ENCODE peak calls at places on chromosomes 5 and 9, in four cellular contexts. One of them, this sample, is unnamed.

GRCh38 chr9:120692901-120693573 is 21.2 kb downstream of the MEGF9 start:
- DNase-seq in IMR-90: peak; percentile 74
- DNase-seq in endodermal cell: no peak
- DNase-seq in A549: no peak
- DNase-seq in this sample: peak; percentile 81

GRCh38 chr5:56669534-56670483 is 145.5 kb upstream of the MAP3K1 start:
- DNase-seq in endodermal cell: peak; percentile 56
- DNase-seq in IMR-90: peak; percentile 12
- DNase-seq in A549: no peak
- DNase-seq in this sample: peak; percentile 40

GRCh38 chr5:15966066-15966640 is 213.4 kb downstream of the MARCHF11 start:
- DNase-seq in IMR-90: peak; percentile 26
- DNase-seq in A549: no peak
- DNase-seq in endodermal cell: no peak
- DNase-seq in this sample: peak; percentile 50

GRCh38 chr5:139635606-139636206 is 12.4 kb upstream of the CXXC5 start:
- DNase-seq in endodermal cell: peak; percentile 82
- DNase-seq in IMR-90: peak; percentile 95
- DNase-seq in A549: peak; percentile 73
- DNase-seq in this sample: peak; percentile 98

GRCh38 chr9:77809552-77809951 is 161.4 kb upstream of the GNA14 start:
- DNase-seq in A549: no peak
- DNase-seq in endodermal cell: no peak
- DNase-seq in IMR-90: peak; percentile 29
- DNase-seq in this sample: no peak

GRCh38 chr9:76459691-76460635 is 981 bp downstream of the GCNT1 start:
- DNase-seq in A549: peak; percentile 29
- DNase-seq in IMR-90: peak; percentile 62
- DNase-seq in endodermal cell: peak; percentile 90
- DNase-seq in this sample: peak; percentile 66

GRCh38 chr5:117165068-117165467 is 590.4 kb upstream of the SEMA6A start:
- DNase-seq in A549: no peak
- DNase-seq in endodermal cell: no peak
- DNase-seq in IMR-90: no peak
- DNase-seq in this sample: no peak

GRCh38 chr5:167513383-167513782 is 778.1 kb upstream of the WWC1 start:
- DNase-seq in IMR-90: no peak
- DNase-seq in endodermal cell: no peak
- DNase-seq in A549: no peak
- DNase-seq in this sample: no peak

GRCh38 chr9:5895782-5896181 is 5.1 kb downstream of the MLANA start:
- DNase-seq in endodermal cell: no peak
- DNase-seq in A549: no peak
- DNase-seq in IMR-90: no peak
- DNase-seq in this sample: no peak

GRCh38 chr9:71349218-71349617 is 227.8 kb upstream of the TRPM3 start:
- DNase-seq in A549: no peak
- DNase-seq in endodermal cell: no peak
- DNase-seq in IMR-90: peak; percentile 49
- DNase-seq in this sample: peak; percentile 44

GRCh38 chr5:72010395-72010794 is 96.9 kb upstream of the MAP1B start:
- DNase-seq in IMR-90: no peak
- DNase-seq in A549: no peak
- DNase-seq in endodermal cell: no peak
- DNase-seq in this sample: no peak

GRCh38 chr5:144139586-144139985 is 30.9 kb downstream of the YIPF5 start:
- DNase-seq in IMR-90: peak; percentile 37
- DNase-seq in endodermal cell: no peak
- DNase-seq in A549: peak; percentile 4
- DNase-seq in this sample: peak; percentile 75

GRCh38 chr5:57442080-57442839 is 40.4 kb downstream of the ACTBL2 start:
- DNase-seq in IMR-90: peak; percentile 95
- DNase-seq in A549: peak; percentile 14
- DNase-seq in endodermal cell: no peak
- DNase-seq in this sample: peak; percentile 100

GRCh38 chr9:112179816-112180215 is 4.7 kb upstream of the SUSD1 start:
- DNase-seq in endodermal cell: no peak
- DNase-seq in IMR-90: no peak
- DNase-seq in A549: no peak
- DNase-seq in this sample: no peak

GRCh38 chr9:37990404-37991015 is 78.5 kb downstream of the SHB start:
- DNase-seq in IMR-90: no peak
- DNase-seq in A549: no peak
- DNase-seq in endodermal cell: no peak
- DNase-seq in this sample: no peak

GRCh38 chr5:45105491-45105994 is 296.8 kb downstream of the MRPS30 start:
- DNase-seq in endodermal cell: no peak
- DNase-seq in A549: no peak
- DNase-seq in IMR-90: no peak
- DNase-seq in this sample: no peak

GRCh38 chr9:88710449-88710848 is 175.5 kb downstream of the NXNL2 start:
- DNase-seq in A549: no peak
- DNase-seq in endodermal cell: no peak
- DNase-seq in IMR-90: peak; percentile 17
- DNase-seq in this sample: no peak

GRCh38 chr9:121750715-121751623 is 99.5 kb downstream of the DAB2IP start:
- DNase-seq in IMR-90: no peak
- DNase-seq in A549: no peak
- DNase-seq in endodermal cell: peak; percentile 59
- DNase-seq in this sample: no peak

GRCh38 chr5:159106193-159106568 is 6.5 kb upstream of the EBF1 start:
- DNase-seq in A549: no peak
- DNase-seq in IMR-90: no peak
- DNase-seq in endodermal cell: no peak
- DNase-seq in this sample: peak; percentile 59

GRCh38 chr9:112486221-112487007 is at the start of gene KIAA1958:
- DNase-seq in endodermal cell: peak; percentile 94
- DNase-seq in IMR-90: peak; percentile 73
- DNase-seq in A549: peak; percentile 89
- DNase-seq in this sample: peak; percentile 60

GRCh38 chr5:116291271-116291670 is 206.4 kb downstream of the COMMD10 start:
- DNase-seq in A549: no peak
- DNase-seq in IMR-90: peak; percentile 18
- DNase-seq in endodermal cell: no peak
- DNase-seq in this sample: no peak

GRCh38 chr5:141330299-141331080 is at the start of gene PCDHGA1:
- DNase-seq in A549: peak; percentile 74
- DNase-seq in endodermal cell: peak; percentile 69
- DNase-seq in IMR-90: peak; percentile 75
- DNase-seq in this sample: peak; percentile 64

GRCh38 chr9:101585740-101586139 is 9.0 kb downstream of the PPP3R2 start:
- DNase-seq in IMR-90: no peak
- DNase-seq in endodermal cell: no peak
- DNase-seq in A549: no peak
- DNase-seq in this sample: no peak

GRCh38 chr5:156699147-156699546 is 150.9 kb upstream of the PPP1R2B start:
- DNase-seq in A549: no peak
- DNase-seq in IMR-90: no peak
- DNase-seq in endodermal cell: no peak
- DNase-seq in this sample: no peak

GRCh38 chr9:114396558-114397218 is 8.9 kb upstream of the AKNA start:
- DNase-seq in endodermal cell: no peak
- DNase-seq in IMR-90: peak; percentile 86
- DNase-seq in A549: peak; percentile 25
- DNase-seq in this sample: peak; percentile 52

GRCh38 chr9:100714372-100715099 is 136.7 kb downstream of the CAVIN4 start:
- DNase-seq in endodermal cell: peak; percentile 93
- DNase-seq in IMR-90: peak; percentile 48
- DNase-seq in A549: peak; percentile 56
- DNase-seq in this sample: peak; percentile 49

GRCh38 chr5:139636207-139636792 is 11.8 kb upstream of the CXXC5 start:
- DNase-seq in A549: no peak
- DNase-seq in IMR-90: no peak
- DNase-seq in endodermal cell: peak; percentile 65
- DNase-seq in this sample: no peak

DNA sequence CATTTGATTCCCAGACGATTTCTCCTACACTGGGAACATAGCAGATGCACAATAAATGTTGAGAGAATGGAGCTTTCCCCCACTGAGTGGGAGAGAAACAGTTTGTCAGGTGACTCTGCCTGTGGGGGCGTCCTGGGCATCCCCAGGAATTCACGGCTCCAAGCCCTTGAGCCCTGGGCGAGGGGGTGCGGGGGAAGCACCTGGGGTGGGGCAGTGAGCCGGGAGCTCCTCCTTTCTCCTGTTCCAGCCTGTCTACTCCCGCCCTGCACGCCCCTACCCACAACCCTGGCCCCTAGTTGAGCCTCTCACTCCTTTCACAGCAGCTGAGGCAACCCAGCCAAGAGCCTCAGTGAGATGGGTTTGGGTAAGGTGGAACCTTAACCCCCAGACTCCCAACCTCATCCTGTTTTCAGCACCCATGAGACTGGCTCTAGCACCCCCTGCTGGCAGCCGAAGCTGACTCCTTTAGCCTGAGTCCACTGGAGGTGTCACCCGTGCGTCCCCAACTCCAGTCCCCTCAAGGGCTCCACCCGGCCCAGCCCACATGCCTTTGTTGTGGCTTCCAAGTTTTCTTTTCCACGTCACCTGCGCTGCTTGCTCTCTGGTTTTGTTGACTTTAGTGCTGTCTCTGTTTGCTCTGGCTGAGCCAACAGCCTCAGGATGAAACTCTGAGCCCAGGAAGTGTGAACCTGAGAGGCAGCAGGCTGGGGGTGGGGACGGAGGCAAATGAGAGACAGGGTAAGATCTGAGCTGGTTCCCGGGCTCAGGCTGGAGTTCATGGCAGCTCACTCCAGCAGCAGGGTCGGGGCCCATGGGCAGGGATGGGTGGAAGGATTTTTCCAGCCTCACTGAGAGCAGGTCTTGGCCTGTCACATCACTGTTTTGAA is 13.0 kb upstream of the AQP7 start:
- DNase-seq in IMR-90: peak; percentile 22
- DNase-seq in A549: peak; percentile 98
- DNase-seq in endodermal cell: peak; percentile 96
- DNase-seq in this sample: peak; percentile 51
- TF ChIP-seq CTCF in IMR-90: peak; percentile 67
- TF ChIP-seq CTCF in A549: peak; percentile 91
- TF ChIP-seq CTCF in endodermal cell: peak; percentile 92
- TF ChIP-seq CTCF in this sample: peak; percentile 79

GRCh38 chr5:40384782-40385390 is 294.8 kb upstream of the PTGER4 start:
- DNase-seq in IMR-90: no peak
- DNase-seq in A549: no peak
- DNase-seq in endodermal cell: no peak
- DNase-seq in this sample: no peak
- H3K4me3 ChIP-seq in IMR-90: no peak overlapping the region
- H3K4me3 ChIP-seq in A549: no peak overlapping the region
- H3K4me3 ChIP-seq in endodermal cell: no peak overlapping the region
- H3K4me3 ChIP-seq in this sample: no peak overlapping the region

GRCh38 chr5:68804343-68804742 is 289.5 kb upstream of the SLC30A5 start:
- DNase-seq in IMR-90: no peak
- DNase-seq in A549: no peak
- DNase-seq in endodermal cell: no peak
- DNase-seq in this sample: no peak

GRCh38 chr5:68803881-68804319 is 289.9 kb upstream of the SLC30A5 start:
- DNase-seq in IMR-90: no peak
- DNase-seq in A549: no peak
- DNase-seq in endodermal cell: no peak
- DNase-seq in this sample: no peak

GRCh38 chr5:68802430-68802829 is 291.4 kb upstream of the SLC30A5 start:
- DNase-seq in IMR-90: no peak
- DNase-seq in endodermal cell: no peak
- DNase-seq in A549: no peak
- DNase-seq in this sample: no peak

GRCh38 chr5:68805427-68805826 is 288.4 kb upstream of the SLC30A5 start:
- DNase-seq in A549: no peak
- DNase-seq in IMR-90: no peak
- DNase-seq in endodermal cell: no peak
- DNase-seq in this sample: no peak
- TF ChIP-seq CTCF in A549: no peak
- TF ChIP-seq CTCF in IMR-90: no peak
- TF ChIP-seq CTCF in endodermal cell: no peak
- TF ChIP-seq CTCF in this sample: no peak

GRCh38 chr5:96245401-96246091 is 187.5 kb downstream of the PCSK1 start:
- DNase-seq in IMR-90: peak; percentile 19
- DNase-seq in A549: peak; percentile 49
- DNase-seq in endodermal cell: no peak
- DNase-seq in this sample: no peak

GRCh38 chr5:96247097-96247675 is 185.9 kb downstream of the PCSK1 start:
- DNase-seq in endodermal cell: peak; percentile 54
- DNase-seq in IMR-90: peak; percentile 78
- DNase-seq in A549: no peak
- DNase-seq in this sample: peak; percentile 79

GRCh38 chr5:96248152-96248551 is 184.9 kb downstream of the PCSK1 start:
- DNase-seq in endodermal cell: no peak
- DNase-seq in A549: no peak
- DNase-seq in IMR-90: no peak
- DNase-seq in this sample: no peak

GRCh38 chr5:96244696-96245095 is 188.4 kb downstream of the PCSK1 start:
- DNase-seq in IMR-90: no peak
- DNase-seq in A549: no peak
- DNase-seq in endodermal cell: no peak
- DNase-seq in this sample: no peak

GRCh38 chr5:96247733-96248132 is 185.3 kb downstream of the PCSK1 start:
- DNase-seq in IMR-90: no peak
- DNase-seq in endodermal cell: no peak
- DNase-seq in A549: no peak
- DNase-seq in this sample: no peak
- H3K4me3 ChIP-seq in IMR-90: no peak overlapping the region
- H3K4me3 ChIP-seq in endodermal cell: no peak overlapping the region
- H3K4me3 ChIP-seq in A549: no peak overlapping the region
- H3K4me3 ChIP-seq in this sample: no peak overlapping the region

DNA sequence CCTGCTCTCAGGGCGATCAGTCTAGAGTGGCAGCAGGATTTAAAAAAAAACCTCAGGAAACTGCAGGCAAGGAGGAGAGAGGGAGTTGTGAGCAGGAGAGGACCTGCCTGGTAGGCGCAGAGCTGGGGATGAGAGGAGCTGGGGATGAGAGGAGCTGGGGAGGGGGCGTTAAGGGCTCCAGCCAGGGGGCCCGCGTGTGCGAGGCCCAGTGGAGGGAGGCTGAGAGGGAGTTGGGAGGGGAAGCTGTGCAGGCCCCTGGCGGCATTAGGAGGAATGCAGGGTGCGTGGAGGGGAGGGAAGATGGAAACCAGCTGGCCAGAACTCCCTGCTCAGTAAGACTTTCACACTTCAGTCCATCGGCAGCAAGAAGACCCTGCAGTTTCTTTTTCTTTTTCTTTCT is 45.2 kb upstream of the HMCN2 start:
- DNase-seq in endodermal cell: peak; percentile 74
- DNase-seq in A549: no peak
- DNase-seq in IMR-90: peak; percentile 72
- DNase-seq in this sample: no peak
- TF ChIP-seq CTCF in endodermal cell: peak; percentile 52
- TF ChIP-seq CTCF in A549: no peak
- TF ChIP-seq CTCF in IMR-90: peak; percentile 34
- TF ChIP-seq CTCF in this sample: peak; percentile 16